ENCODE peak calls at places on chromosome 17, in five cellular contexts. D is left ventricle myocardium inferior; E is mammary epithelial cell; S is activated naive CD8-positive, alpha-beta T cell treated with anti-CD3 and anti-CD28 coated beads for 36 hours; B is HTR-8/SVneo. C is an unnamed sample.

GRCh38 chr17:39252788-39253460 is 27.2 kb upstream of the STAC2 start:
- DNase-seq in D (no peak), E (no peak), S (no peak), B (no peak), C (no peak)

GRCh38 chr17:75067856-75068255 is 19.9 kb upstream of the SLC16A5 start:
- DNase-seq in D (no peak), E (no peak), S (no peak), B (no peak), C (no peak)

GRCh38 chr17:7176107-7176851 is 2.9 kb downstream of the ASGR1 start:
- DNase-seq in D (no peak), E (no peak), S (no peak), B (no peak), C (no peak)

GRCh38 chr17:29205047-29205446 is 24.8 kb upstream of the MYO18A start:
- DNase-seq in D (no peak), E (no peak), S (no peak), B (no peak), C (no peak)

GRCh38 chr17:35920229-35920628 is 10.3 kb downstream of the RDM1 start:
- DNase-seq in D (no peak), E (no peak), S (no peak), B (no peak), C (no peak)

GRCh38 chr17:34299918-34300600 is 14.5 kb downstream of the CCL11 start:
- DNase-seq in D (no peak), E (no peak), S (no peak), B (no peak), C (no peak)

GRCh38 chr17:73349138-73349537 is 37.3 kb upstream of the CDC42EP4 start:
- DNase-seq in D (no peak), E (no peak), S (no peak), B (no peak), C (no peak)

GRCh38 chr17:20063665-20064648 is 54.8 kb downstream of the SPECC1 start:
- DNase-seq in D (peak), E (peak), S (peak), B (peak), C (peak)

GRCh38 chr17:78112508-78113471 is 15.8 kb downstream of the TMC6 start:
- DNase-seq in D (peak), E (peak), S (peak), B (peak), C (peak)

GRCh38 chr17:73900516-73900915 is 256.3 kb upstream of the SDK2 start:
- DNase-seq in D (no peak), E (no peak), S (no peak), B (no peak), C (no peak)

GRCh38 chr17:245020-245419 is 63.6 kb upstream of the DOC2B start:
- DNase-seq in D (peak), E (no peak), S (no peak), B (no peak), C (no peak)

GRCh38 chr17:78958556-78959191 is 21.0 kb downstream of the LGALS3BP start:
- DNase-seq in D (no peak), E (no peak), S (no peak), B (no peak), C (no peak)

GRCh38 chr17:32604966-32605365 is 118.2 kb downstream of the CDK5R1 start:
- DNase-seq in D (no peak), E (no peak), S (no peak), B (no peak), C (no peak)

GRCh38 chr17:78442648-78443128 is 64.2 kb downstream of the PGS1 start:
- DNase-seq in D (peak), E (no peak), S (no peak), B (no peak), C (peak)

GRCh38 chr17:8872036-8872704 is 4.7 kb upstream of the PIK3R6 start:
- DNase-seq in D (no peak), E (no peak), S (no peak), B (no peak), C (no peak)

GRCh38 chr17:80267391-80267790 is 6.7 kb downstream of the RNF213 start:
- DNase-seq in D (no peak), E (no peak), S (no peak), B (no peak), C (no peak)

GRCh38 chr17:82913304-82914043 is 73.7 kb upstream of the ZNF750 start:
- DNase-seq in D (no peak), E (no peak), S (no peak), B (no peak), C (no peak)

GRCh38 chr17:73957564-73957963 is 245.9 kb upstream of the RPL38 start:
- DNase-seq in D (no peak), E (no peak), S (no peak), B (no peak), C (no peak)

GRCh38 chr17:43701318-43701743 is 39.6 kb upstream of the MEOX1 start:
- DNase-seq in D (no peak), E (peak), S (peak), B (peak), C (no peak)

GRCh38 chr17:67092291-67092690 is 47.9 kb downstream of the CACNG1 start:
- DNase-seq in D (no peak), E (no peak), S (no peak), B (no peak), C (no peak)

C was measured in uterus.